ENCODE peak calls at places on chromosome 13, in four cellular contexts. Q, P, Z and K are unnamed samples.

GRCh38 chr13:111602874-111603273 is 282.4 kb downstream of the TEX29 start:
- DNase-seq in P (no peak), Z (no peak), Q (no peak), K (no peak)

GRCh38 chr13:34346626-34347025 is 528.7 kb downstream of the RFC3 start:
- DNase-seq in Z (no peak), P (no peak), Q (no peak), K (no peak)

GRCh38 chr13:37561031-37561430 is 37.5 kb downstream of the POSTN start:
- DNase-seq in Z (no peak), Q (no peak), P (no peak), K (no peak)

GRCh38 chr13:23383151-23383550 is 50.4 kb downstream of the SACS start:
- DNase-seq in Z (no peak), P (no peak), Q (no peak), K (no peak)

GRCh38 chr13:113497217-113497616 is 6.7 kb upstream of the DCUN1D2 start:
- DNase-seq in P (no peak), Z (no peak), Q (no peak), K (no peak)

GRCh38 chr13:76009491-76009890 is 373.4 kb downstream of the LMO7 start:
- DNase-seq in Q (no peak), P (no peak), Z (no peak), K (peak; percentile 2)

GRCh38 chr13:113929628-113930615 is 44.0 kb downstream of the C13orf46 start:
- DNase-seq in Q (no peak), Z (no peak), P (no peak), K (no peak)

GRCh38 chr13:36753176-36753575 is 65.8 kb upstream of the RFXAP start:
- DNase-seq in P (no peak), Z (no peak), Q (no peak), K (no peak)

GRCh38 chr13:77537302-77537919 is 1.9 kb downstream of the SCEL start:
- DNase-seq in Z (no peak), P (no peak), Q (no peak), K (no peak)

GRCh38 chr13:47903836-47904235 is 97.2 kb downstream of the SUCLA2 start:
- DNase-seq in Q (no peak), P (no peak), Z (no peak), K (no peak)

GRCh38 chr13:113495494-113496251 is 5.2 kb upstream of the DCUN1D2 start:
- DNase-seq in Z (no peak), P (no peak), Q (no peak), K (no peak)

DNA sequence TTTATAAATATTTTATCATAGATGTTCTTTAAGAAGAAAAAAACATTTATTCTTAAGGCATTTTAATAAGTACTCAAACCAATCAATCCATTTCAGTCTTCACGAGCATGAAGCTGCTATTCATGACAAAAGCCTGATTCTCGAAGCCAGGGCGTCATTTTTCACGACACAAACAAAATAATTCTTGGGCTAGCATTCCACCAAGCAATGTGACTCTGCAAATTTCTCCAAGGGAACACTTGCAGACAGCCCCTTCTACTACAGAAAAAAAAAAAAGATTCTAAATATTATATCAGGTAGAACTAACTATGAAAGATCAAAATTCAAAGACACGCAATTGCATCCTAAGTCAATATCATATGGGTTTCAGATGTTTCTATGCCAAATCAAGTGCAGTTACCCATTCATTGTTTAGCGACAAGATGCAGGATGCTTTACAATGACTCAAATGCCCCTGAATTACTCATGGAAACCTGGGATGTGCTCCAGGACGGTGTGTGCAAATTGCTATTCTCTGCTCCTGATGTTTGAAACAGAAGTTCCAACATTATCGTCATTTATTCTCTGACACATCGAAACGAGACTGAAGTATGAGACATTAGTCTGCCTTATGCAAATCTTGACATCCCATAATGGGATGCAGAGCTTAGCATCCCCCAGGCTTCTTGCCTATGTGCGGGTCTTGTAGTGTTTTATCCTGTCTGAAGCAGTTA is 517.7 kb downstream of the MYO16 start:
- DNase-seq in Z (no peak), P (no peak), Q (no peak), K (peak; percentile 17)
- TF ChIP-seq RNF2 in Z (no peak), P (no peak), Q (no peak), K (no peak)

GRCh38 chr13:43356566-43356965 is 333.2 kb downstream of the DNAJC15 start:
- DNase-seq in P (no peak), Z (no peak), Q (no peak), K (no peak)

GRCh38 chr13:43359536-43359935 is 336.1 kb downstream of the DNAJC15 start:
- DNase-seq in Q (no peak), P (no peak), Z (no peak), K (no peak)

GRCh38 chr13:43354147-43354945 is 331.0 kb downstream of the DNAJC15 start:
- DNase-seq in Q (no peak), P (no peak), Z (no peak), K (no peak)

GRCh38 chr13:43357435-43358065 is 334.2 kb downstream of the DNAJC15 start:
- DNase-seq in Z (no peak), Q (no peak), P (no peak), K (no peak)

GRCh38 chr13:43355774-43356173 is 332.4 kb downstream of the DNAJC15 start:
- DNase-seq in Z (no peak), Q (no peak), P (no peak), K (no peak)
- TF ChIP-seq RNF2 in Z (no peak), Q (no peak), P (no peak), K (no peak)

GRCh38 chr13:45931211-45931610 is 79.7 kb upstream of the SIAH3 start:
- DNase-seq in Z (no peak), Q (no peak), P (no peak), K (no peak)

GRCh38 chr13:45933203-45934014 is 81.9 kb upstream of the SIAH3 start:
- DNase-seq in Q (no peak), P (no peak), Z (no peak), K (no peak)

GRCh38 chr13:45932172-45932571 is 80.6 kb upstream of the SIAH3 start:
- DNase-seq in P (no peak), Q (no peak), Z (no peak), K (no peak)

GRCh38 chr13:45934283-45934682 is 82.7 kb upstream of the SIAH3 start:
- DNase-seq in P (no peak), Q (no peak), Z (no peak), K (no peak)

GRCh38 chr13:45932611-45933182 is 81.1 kb upstream of the SIAH3 start:
- DNase-seq in P (no peak), Z (no peak), Q (no peak), K (no peak)
- TF ChIP-seq RNF2 in P (no peak), Z (no peak), Q (no peak), K (no peak)

GRCh38 chr13:98305670-98306069 is 128.6 kb upstream of the RNF113B start:
- DNase-seq in Q (no peak), P (no peak), Z (no peak), K (no peak)

GRCh38 chr13:98309569-98310335 is 132.7 kb upstream of the RNF113B start:
- DNase-seq in Z (no peak), Q (no peak), P (no peak), K (no peak)

GRCh38 chr13:98308525-98308911 is 131.4 kb upstream of the RNF113B start:
- DNase-seq in Q (no peak), Z (no peak), P (no peak), K (no peak)

GRCh38 chr13:98307392-98307743 is 130.3 kb upstream of the RNF113B start:
- DNase-seq in P (no peak), Z (no peak), Q (no peak), K (no peak)

GRCh38 chr13:98307744-98308524 is 130.9 kb upstream of the RNF113B start:
- DNase-seq in Z (no peak), Q (no peak), P (no peak), K (no peak)
- TF ChIP-seq RNF2 in Z (no peak), Q (no peak), P (no peak), K (no peak)

GRCh38 chr13:89925107-89925506 is 1422.4 kb upstream of the MIR17HG start:
- DNase-seq in Z (no peak), P (peak; percentile 32), Q (no peak), K (peak; percentile 30)
- TF ChIP-seq RNF2 in Z (no peak), P (no peak), Q (no peak), K (no peak)

DNA sequence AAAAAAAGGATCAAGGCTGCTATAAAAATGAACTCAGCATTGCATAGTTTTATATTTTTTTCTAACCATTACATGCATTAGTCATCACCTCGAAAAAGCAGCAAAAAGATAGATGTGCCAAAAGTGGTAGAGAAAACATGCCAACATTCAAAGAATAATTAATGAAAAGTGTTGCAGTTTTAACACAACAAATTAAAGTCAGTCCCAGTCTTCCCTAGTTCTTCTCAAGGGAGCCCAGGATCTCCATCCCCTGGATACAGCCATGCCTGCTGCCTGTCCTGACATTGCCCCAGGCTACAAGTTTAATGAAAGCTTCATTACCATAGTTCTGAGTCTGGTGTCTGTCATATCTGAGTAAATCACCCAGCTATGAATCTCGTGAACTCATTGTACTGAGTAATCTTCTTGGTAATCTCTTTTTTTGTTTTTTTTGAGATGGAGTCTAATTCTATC is 116.6 kb upstream of the KLF12 start:
- DNase-seq in Q (no peak), Z (no peak), P (no peak), K (no peak)
- TF ChIP-seq RNF2 in Q (no peak), Z (no peak), P (no peak), K (no peak)

DNA sequence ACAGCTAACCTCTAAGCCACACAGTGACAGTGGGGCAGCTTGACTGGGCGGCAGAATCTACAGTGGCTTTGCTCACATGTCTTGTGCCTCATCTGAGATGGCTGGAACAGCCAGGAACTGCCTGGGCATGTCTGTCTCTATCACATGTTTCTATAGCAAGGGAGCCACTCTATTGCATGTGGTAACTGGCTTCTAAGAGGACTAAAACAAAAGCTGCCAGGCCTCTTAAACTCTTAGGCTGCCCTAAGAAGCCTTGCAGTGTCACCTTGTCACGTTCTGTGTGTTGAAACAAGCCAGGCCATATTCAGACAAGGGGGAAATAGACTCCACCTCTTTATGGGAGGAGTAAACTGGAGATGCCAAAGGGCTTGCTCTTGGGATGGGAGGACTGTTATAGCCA is 122.9 kb upstream of the MAB21L1 start:
- DNase-seq in Z (no peak), Q (no peak), P (no peak), K (no peak)
- TF ChIP-seq RNF2 in Z (no peak), Q (no peak), P (no peak), K (no peak)